ENCODE peak calls at places on chromosomes 3 and 15, in four cellular contexts. P is type B pancreatic cell, U is tibial artery, Q is adrenal gland. L is an unnamed sample.
A peak's percentile ranks its signal among the peaks of the same experiment; 100 is the strongest.

GRCh38 chr3:125589743-125590142 is 5.6 kb downstream of the OSBPL11 start:
- DNase-seq in Q (no peak), U (no peak), P (no peak), L (no peak)

GRCh38 chr3:54783611-54784010 is 144.2 kb downstream of the LRTM1 start:
- DNase-seq in Q (no peak), U (no peak), P (no peak), L (no peak)

GRCh38 chr15:39783244-39783820 is 691 bp upstream of the FSIP1 start:
- DNase-seq in U (no peak), P (no peak), Q (no peak), L (no peak)

GRCh38 chr3:133515127-133515526 is 58.4 kb upstream of the CDV3 start:
- DNase-seq in P (no peak), U (no peak), Q (no peak), L (no peak)

GRCh38 chr15:35999211-35999610 is 453.2 kb upstream of the DPH6 start:
- DNase-seq in P (no peak), U (no peak), Q (no peak), L (no peak)

GRCh38 chr3:165854696-165855095 is 17.5 kb upstream of the BCHE start:
- DNase-seq in U (no peak), P (no peak), Q (no peak), L (no peak)

GRCh38 chr15:96495386-96495785 is 164.9 kb downstream of the NR2F2 start:
- DNase-seq in P (no peak), Q (no peak), U (no peak), L (no peak)

GRCh38 chr15:59174846-59175831 is 31.5 kb upstream of the LDHAL6B start:
- DNase-seq in P (no peak), U (no peak), Q (peak; percentile 46), L (no peak)

GRCh38 chr15:88649286-88649733 is 10.5 kb downstream of the ISG20 start:
- DNase-seq in P (peak; percentile 63), U (peak; percentile 71), Q (peak; percentile 37), L (peak; percentile 83)

DNA sequence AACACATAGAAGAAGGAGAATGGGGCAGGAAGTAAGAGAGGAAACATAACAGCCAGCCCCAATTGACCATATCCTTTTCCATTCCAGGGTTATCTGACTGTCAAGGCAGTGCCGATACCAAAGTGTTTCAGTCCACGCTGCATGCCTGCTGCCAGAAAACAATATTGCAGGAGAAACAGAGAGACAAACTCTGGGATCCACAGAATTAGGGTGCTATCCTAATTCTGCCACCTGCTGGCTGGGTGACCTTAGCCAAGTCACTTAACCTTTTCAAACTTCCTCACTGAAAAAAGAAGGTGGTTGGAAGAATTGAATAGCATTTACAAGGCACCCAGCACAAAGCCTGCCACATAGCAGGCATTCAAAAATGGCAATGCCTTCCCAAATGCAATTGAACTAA is 32.0 kb downstream of the GLB1 start:
- DNase-seq in U (no peak), P (no peak), Q (no peak), L (no peak)
- TF ChIP-seq CTCF in U (no peak), P (no peak), Q (no peak), L (no peak)

GRCh38 chr15:99343836-99344551 is 92.7 kb downstream of the LRRC28 start:
- DNase-seq in P (no peak), U (no peak), Q (no peak), L (no peak)
- TF ChIP-seq CTCF in P (peak; percentile 63), U (peak; percentile 58), Q (peak; percentile 22), L (peak; percentile 36)

GRCh38 chr15:44426975-44427755 is at the start of gene CTDSPL2:
- DNase-seq in P (peak; percentile 98), Q (peak; percentile 99), U (peak; percentile 99), L (peak; percentile 100)
- TF ChIP-seq CTCF in P (peak; percentile 52), Q (peak; percentile 22), U (peak; percentile 16), L (peak; percentile 52)

DNA sequence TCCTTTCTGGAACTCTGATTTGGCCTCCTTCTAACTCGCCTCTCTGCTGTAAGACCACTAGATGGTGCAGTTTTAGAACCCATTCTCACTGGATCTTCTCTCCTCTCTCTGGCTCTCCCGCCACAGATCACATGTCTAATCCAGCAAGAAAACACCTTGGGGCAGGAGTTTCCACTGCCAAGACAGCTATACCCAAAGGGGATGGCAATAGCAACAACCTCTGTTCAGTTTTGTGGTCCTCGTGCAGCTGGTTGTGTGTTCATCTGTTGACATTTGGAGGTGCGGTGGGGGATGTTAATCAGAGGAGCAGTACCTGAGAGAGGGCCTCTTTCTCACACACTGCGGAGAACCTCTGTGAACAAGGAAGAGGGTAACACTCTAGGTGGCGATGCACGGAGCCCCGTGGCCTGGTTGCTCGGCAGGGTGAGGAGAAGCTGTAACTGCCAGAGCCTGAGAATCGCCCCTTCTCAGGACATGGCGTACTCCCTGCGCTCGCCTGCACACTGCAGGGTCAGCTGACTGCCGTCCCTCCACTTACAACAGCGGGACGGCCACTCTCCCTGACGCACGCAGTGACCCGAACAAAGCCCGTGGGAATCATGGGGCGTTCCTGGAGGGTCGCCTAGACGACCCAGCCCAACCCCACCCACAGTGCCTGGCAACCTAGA is at the start of gene TEX55:
- DNase-seq in P (no peak), Q (no peak), U (no peak), L (no peak)
- TF ChIP-seq CTCF in P (peak; percentile 76), Q (peak; percentile 52), U (no peak), L (peak; percentile 81)